ENCODE peak calls at places on chromosomes 1 and 21, in seven cellular contexts. Z is cardiac fibroblast, U is BJ, E is hepatocyte, N is esophagus muscularis mucosa, X is left ventricle myocardium inferior, A is omental fat pad. I is an unnamed sample.

GRCh38 chr1:10676987-10677386 is 119.5 kb downstream of the CASZ1 start:
- DNase-seq in N (no peak), U (no peak), E (no peak), Z (no peak), X (no peak), A (no peak), I (no peak)

GRCh38 chr1:221742555-221743415 is 896 bp upstream of the DUSP10 start:
- DNase-seq in X (peak), A (no peak), U (no peak), N (peak), Z (peak), E (peak), I (peak)

GRCh38 chr1:197799271-197799670 is 24.0 kb upstream of the DENND1B start:
- DNase-seq in E (peak), X (no peak), Z (peak), U (no peak), A (no peak), N (no peak), I (no peak)

GRCh38 chr1:87449348-87449963 is 120.8 kb downstream of the LMO4 start:
- DNase-seq in U (no peak), Z (peak), X (peak), E (peak), N (no peak), A (no peak), I (no peak)

GRCh38 chr1:58660105-58660504 is 39.8 kb downstream of the MYSM1 start:
- DNase-seq in X (no peak), N (no peak), A (no peak), U (no peak), E (peak), Z (no peak), I (no peak)

GRCh38 chr1:33399375-33399774 is 31.5 kb downstream of the PHC2 start:
- DNase-seq in Z (peak), N (no peak), A (no peak), E (no peak), X (no peak), U (no peak), I (no peak)

GRCh38 chr1:25971044-25971881 is 26.6 kb downstream of the PAFAH2 start:
- DNase-seq in Z (no peak), A (no peak), U (no peak), N (no peak), X (no peak), E (peak), I (no peak)

GRCh38 chr1:225577243-225577642 is 75.7 kb downstream of the ENAH start:
- DNase-seq in Z (no peak), N (no peak), A (no peak), E (no peak), X (no peak), U (no peak), I (no peak)

GRCh38 chr1:32903991-32904776 is 3.0 kb upstream of the TMEM54 start:
- DNase-seq in Z (no peak), N (no peak), A (no peak), U (no peak), X (no peak), E (no peak), I (no peak)

GRCh38 chr1:48619529-48619928 is 147.5 kb upstream of the SPATA6 start:
- DNase-seq in E (peak), U (peak), A (no peak), Z (no peak), N (no peak), X (no peak), I (no peak)

GRCh38 chr1:22930235-22930912 is 42.3 kb downstream of the LACTBL1 start:
- DNase-seq in Z (peak), A (no peak), X (peak), U (no peak), N (no peak), E (peak), I (no peak)

GRCh38 chr1:59577774-59578173 is 237.0 kb upstream of the HOOK1 start:
- DNase-seq in X (no peak), A (no peak), U (no peak), N (no peak), Z (no peak), E (no peak), I (no peak)

GRCh38 chr21:15436031-15436430 is 293.8 kb upstream of the USP25 start:
- DNase-seq in E (no peak), N (no peak), Z (no peak), A (no peak), U (no peak), X (no peak), I (no peak)

GRCh38 chr1:3315991-3316943 is 138.2 kb upstream of the ARHGEF16 start:
- DNase-seq in E (no peak), X (no peak), Z (no peak), A (no peak), U (no peak), N (no peak), I (no peak)

GRCh38 chr1:153598309-153599172 is 14.4 kb downstream of the S100A16 start:
- DNase-seq in N (no peak), X (no peak), U (no peak), A (no peak), E (no peak), Z (peak), I (no peak)

GRCh38 chr1:27868932-27869718 is 3.2 kb upstream of the THEMIS2 start:
- DNase-seq in E (no peak), U (no peak), X (peak), A (no peak), N (no peak), Z (no peak), I (no peak)

GRCh38 chr1:213273546-213273945 is 222.5 kb downstream of the RPS6KC1 start:
- DNase-seq in E (no peak), X (no peak), U (no peak), Z (no peak), A (no peak), N (no peak), I (no peak)

GRCh38 chr1:26582836-26583460 is 53.4 kb downstream of the RPS6KA1 start:
- DNase-seq in A (peak), U (peak), Z (peak), X (no peak), E (no peak), N (no peak), I (no peak)

GRCh38 chr1:172185206-172185605 is 235.3 kb upstream of the C1orf105 start:
- DNase-seq in X (no peak), Z (peak), N (no peak), E (no peak), U (no peak), A (no peak), I (no peak)

GRCh38 chr1:93963585-93963984 is 54.4 kb upstream of the GCLM start:
- DNase-seq in X (no peak), E (peak), N (no peak), A (no peak), U (no peak), Z (peak), I (no peak)

GRCh38 chr1:190154744-190155143 is 322.9 kb downstream of the BRINP3 start:
- DNase-seq in N (no peak), X (no peak), A (no peak), U (no peak), Z (no peak), E (no peak), I (no peak)

GRCh38 chr1:43418858-43419257 is 29.2 kb downstream of the SZT2 start:
- DNase-seq in Z (no peak), N (no peak), U (no peak), E (no peak), X (no peak), A (no peak), I (no peak)

GRCh38 chr1:9004731-9005708 is 21.2 kb downstream of the SLC2A7 start:
- DNase-seq in E (peak), A (peak), U (peak), N (peak), X (peak), Z (peak), I (peak)

GRCh38 chr21:41727784-41728763 is 38.8 kb downstream of the RIPK4 start:
- DNase-seq in X (no peak), Z (no peak), U (no peak), E (no peak), A (no peak), N (no peak), I (no peak)

GRCh38 chr1:161094481-161094880 is 3.7 kb upstream of the KLHDC9 start:
- DNase-seq in U (no peak), N (no peak), X (no peak), A (no peak), E (no peak), Z (no peak), I (no peak)

GRCh38 chr1:208997726-208998312 is 585.7 kb upstream of the CAMK1G start:
- DNase-seq in N (no peak), U (no peak), A (no peak), Z (peak), E (peak), X (no peak), I (no peak)

GRCh38 chr1:63873751-63874150 is 99.9 kb downstream of the ROR1 start:
- DNase-seq in X (no peak), N (no peak), U (no peak), E (no peak), Z (peak), A (no peak), I (no peak)

GRCh38 chr1:157085416-157085815 is 14.2 kb downstream of the ETV3L start:
- DNase-seq in E (no peak), U (no peak), A (no peak), N (no peak), Z (peak), X (no peak), I (no peak)

GRCh38 chr1:239718571-239718970 is 332.2 kb downstream of the CHRM3 start:
- DNase-seq in Z (no peak), A (no peak), E (no peak), X (no peak), U (no peak), N (no peak), I (no peak)

GRCh38 chr1:155080250-155081228 is 1.9 kb downstream of the EFNA3 start:
- DNase-seq in E (peak), A (no peak), N (no peak), X (no peak), Z (no peak), U (no peak), I (peak)

GRCh38 chr1:157137051-157137772 is 983 bp downstream of the ETV3 start:
- DNase-seq in E (peak), A (no peak), N (no peak), X (no peak), U (no peak), Z (peak), I (no peak)

GRCh38 chr21:30207252-30207579 is 8.7 kb downstream of the CLDN8 start:
- DNase-seq in N (no peak), U (no peak), E (no peak), Z (no peak), A (no peak), X (no peak), I (no peak)

DNA sequence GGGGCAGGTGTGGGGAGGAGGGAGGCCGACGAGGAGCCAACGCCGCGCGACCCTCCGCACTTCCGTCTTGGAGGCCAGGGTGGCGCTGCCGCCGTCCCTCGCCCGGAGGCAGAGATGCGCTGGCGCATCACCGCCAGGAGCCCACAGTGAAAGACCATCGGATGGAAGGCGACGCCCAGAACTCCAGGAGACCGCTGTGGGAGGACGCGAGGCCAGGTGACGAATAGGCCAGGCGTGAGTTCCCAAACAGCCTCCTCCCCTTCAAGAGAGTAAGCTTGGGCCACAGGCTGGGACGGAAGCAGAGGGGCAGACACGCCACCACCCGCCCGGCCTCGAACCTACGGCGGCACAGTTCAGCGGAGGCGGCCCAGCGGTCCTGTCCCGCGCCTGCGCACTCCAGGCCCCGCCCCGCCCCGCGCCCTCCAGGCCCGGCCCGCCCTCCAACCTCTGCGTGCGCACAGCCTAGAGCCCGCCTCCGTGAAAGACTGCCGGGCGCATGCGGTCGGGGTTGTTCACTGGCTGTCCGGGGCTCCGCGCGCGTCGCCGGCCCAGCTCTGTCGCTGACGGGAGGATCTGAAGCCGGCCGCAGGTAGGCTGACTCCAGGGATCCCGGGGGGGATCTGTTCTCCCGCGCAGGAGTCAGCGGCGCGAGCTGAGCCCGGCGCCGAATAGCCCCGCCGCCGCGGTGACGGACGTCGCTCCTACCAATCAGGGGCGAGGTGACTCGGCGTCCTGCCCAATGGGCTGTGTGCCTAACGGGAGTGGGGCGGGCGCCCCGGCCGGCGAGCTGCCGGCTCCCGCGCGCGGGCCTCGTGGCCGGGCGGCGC is at the start of gene CTPS1:
- DNase-seq in X (peak), A (peak), E (peak), U (peak), N (peak), Z (peak), I (peak)
- TF ChIP-seq CTCF in X (no peak), A (no peak), E (peak), U (peak), N (peak), Z (peak), I (peak)

DNA sequence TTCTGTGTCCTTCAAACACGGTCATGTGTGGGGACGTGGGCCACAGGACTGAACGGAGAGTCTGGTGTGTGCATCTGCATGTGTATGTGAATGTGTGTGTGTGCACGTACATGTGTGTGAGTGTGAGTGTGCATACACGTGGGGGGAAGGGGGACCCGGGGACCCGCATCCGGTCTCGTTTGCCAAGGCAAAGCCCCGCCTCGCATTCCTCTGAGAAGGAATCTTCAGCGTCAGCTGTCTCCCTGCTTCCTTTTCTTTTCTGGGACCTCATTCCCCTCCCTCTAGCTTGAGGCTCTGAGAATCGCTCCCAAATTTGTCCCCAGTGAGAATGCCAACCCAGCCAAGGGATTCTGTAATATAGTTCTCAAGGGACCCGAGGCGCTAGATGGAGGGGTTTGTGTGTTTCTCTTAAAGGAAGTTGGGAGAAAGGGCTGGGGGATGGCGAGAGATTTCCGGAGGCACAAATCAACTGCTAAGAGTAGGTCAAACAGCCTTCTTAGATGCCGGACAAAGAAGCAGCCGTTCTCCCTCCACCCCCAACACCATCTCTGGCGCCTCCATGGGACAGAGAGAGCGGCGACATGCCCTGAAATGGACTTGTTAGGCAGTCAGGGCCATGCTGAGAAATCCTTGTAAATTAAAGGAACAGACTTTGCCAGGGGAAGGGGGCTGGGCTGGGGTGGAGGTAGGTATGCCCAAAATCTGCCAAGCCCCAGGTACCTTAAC is 6.6 kb downstream of the IFFO2 start:
- DNase-seq in U (no peak), E (no peak), A (no peak), N (no peak), X (no peak), Z (peak), I (no peak)
- TF ChIP-seq CTCF in U (peak), E (no peak), A (no peak), N (peak), X (peak), Z (peak), I (peak)

DNA sequence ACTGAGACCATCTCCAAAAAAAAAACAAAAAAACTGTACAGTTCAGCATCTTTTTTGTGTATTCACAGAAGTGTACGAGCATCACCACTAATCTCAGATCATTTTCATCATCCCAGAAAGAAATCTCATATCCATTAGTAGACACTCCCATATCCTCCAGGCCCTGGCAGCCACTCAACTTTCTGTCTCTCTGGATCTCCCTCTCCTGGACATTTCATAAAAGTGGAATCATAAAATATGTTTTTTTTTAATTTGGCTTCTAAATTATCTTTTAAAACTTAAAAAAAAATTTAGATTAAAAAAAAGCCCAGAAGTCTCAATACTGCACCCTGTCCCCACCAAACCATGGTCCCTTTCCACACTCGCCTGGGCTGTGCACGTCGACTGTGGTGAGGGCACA is 22.1 kb downstream of the RIPPLY3 start:
- DNase-seq in Z (peak), E (no peak), U (no peak), N (no peak), A (no peak), X (no peak), I (no peak)
- TF ChIP-seq CTCF in Z (no peak), E (no peak), U (no peak), N (no peak), A (no peak), X (no peak), I (peak)

GRCh38 chr1:182185822-182186756 is 124.6 kb upstream of the ZNF648 start:
- DNase-seq in Z (no peak), N (no peak), X (no peak), U (peak), A (no peak), E (peak), I (no peak)

GRCh38 chr1:182191716-182192115 is 130.2 kb upstream of the ZNF648 start:
- DNase-seq in Z (no peak), N (no peak), E (no peak), X (no peak), A (no peak), U (no peak), I (no peak)

GRCh38 chr1:182186757-182187146 is 125.2 kb upstream of the ZNF648 start:
- DNase-seq in X (no peak), U (no peak), E (no peak), A (no peak), Z (no peak), N (no peak), I (no peak)

GRCh38 chr1:182192215-182192614 is 130.7 kb upstream of the ZNF648 start:
- DNase-seq in N (no peak), U (no peak), Z (no peak), E (no peak), A (no peak), X (no peak), I (no peak)

GRCh38 chr1:182189535-182190066 is 128.1 kb upstream of the ZNF648 start:
- DNase-seq in X (no peak), E (no peak), N (no peak), U (no peak), A (no peak), Z (no peak), I (no peak)
- TF ChIP-seq CTCF in X (no peak), E (no peak), N (no peak), U (no peak), A (no peak), Z (no peak), I (no peak)

GRCh38 chr1:21323091-21323490 is 32.8 kb upstream of the ECE1 start:
- DNase-seq in Z (peak), U (no peak), E (no peak), A (no peak), N (no peak), X (no peak), I (no peak)

GRCh38 chr1:21321963-21322680 is 31.9 kb upstream of the ECE1 start:
- DNase-seq in E (no peak), X (no peak), U (no peak), N (no peak), A (no peak), Z (no peak), I (no peak)

GRCh38 chr1:21320410-21321107 is 30.3 kb upstream of the ECE1 start:
- DNase-seq in U (no peak), A (no peak), X (no peak), Z (peak), N (no peak), E (no peak), I (no peak)

GRCh38 chr1:21324368-21325137 is 34.3 kb upstream of the ECE1 start:
- DNase-seq in E (peak), N (no peak), X (peak), U (peak), Z (peak), A (peak), I (no peak)

DNA sequence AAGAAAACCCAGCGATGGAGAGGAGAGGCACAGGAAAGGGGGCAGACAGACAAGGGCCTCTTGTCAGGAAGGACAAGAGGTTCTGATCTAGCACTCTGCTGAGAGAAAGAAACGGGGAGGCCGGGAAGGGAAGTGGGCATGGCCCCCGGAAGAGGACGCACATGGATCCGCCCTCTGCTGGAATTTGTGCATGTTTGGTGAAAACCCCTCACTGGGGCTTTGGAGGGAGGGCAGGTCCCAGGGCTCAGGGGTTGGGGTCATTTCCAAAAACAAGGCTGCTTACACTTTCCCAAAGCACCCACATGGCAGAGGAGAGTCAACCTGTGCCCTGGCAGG is 32.4 kb upstream of the ECE1 start:
- DNase-seq in Z (peak), E (no peak), N (no peak), X (no peak), A (no peak), U (no peak), I (no peak)
- TF ChIP-seq CTCF in Z (peak), E (no peak), N (no peak), X (no peak), A (no peak), U (no peak), I (no peak)

DNA sequence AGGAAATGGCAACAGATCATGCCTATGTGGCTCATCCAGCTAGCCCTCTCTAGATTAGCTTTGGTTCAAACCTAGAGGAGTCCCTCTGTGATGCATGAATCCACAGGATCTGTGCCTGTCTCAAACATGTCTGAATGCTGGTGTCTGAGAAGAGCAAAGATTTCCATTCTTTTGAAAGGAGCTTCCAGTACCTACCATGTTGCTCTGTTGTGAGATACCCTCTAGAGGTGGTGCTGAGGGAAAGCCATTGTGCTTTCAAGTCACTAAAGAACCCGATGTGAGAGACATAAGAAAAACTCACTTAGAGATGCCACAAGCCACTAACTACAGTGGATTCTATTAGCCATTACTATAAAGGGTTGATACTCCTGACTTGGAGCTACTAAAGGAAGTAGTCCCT is 103.6 kb downstream of the LRRC40 start:
- DNase-seq in A (no peak), U (no peak), X (no peak), E (no peak), Z (no peak), N (no peak), I (no peak)
- TF ChIP-seq CTCF in A (no peak), U (no peak), X (no peak), E (no peak), Z (no peak), N (no peak), I (no peak)

I was measured in type B pancreatic cell.